ENCODE peak calls at places on chromosomes 7 and 10, in ten cellular contexts. One of them, this sample, is unnamed.

GRCh38 chr10:103580011-103580410 is 86.5 kb downstream of the NEURL1 start:
- DNase-seq in sigmoid colon: no peak
- DNase-seq in SK-N-SH: no peak
- DNase-seq in BE2C: no peak
- DNase-seq in mucosa of descending colon: no peak
- DNase-seq in H7: peak; percentile 86
- DNase-seq in ovary: no peak
- DNase-seq in prostate gland: no peak
- DNase-seq in neural progenitor cell: no peak
- DNase-seq in thoracic aorta: no peak
- DNase-seq in this sample: no peak

GRCh38 chr7:158650821-158651225 is 53.8 kb downstream of the NCAPG2 start:
- DNase-seq in BE2C: no peak
- DNase-seq in ovary: no peak
- DNase-seq in thoracic aorta: no peak
- DNase-seq in sigmoid colon: no peak
- DNase-seq in H7: no peak
- DNase-seq in mucosa of descending colon: no peak
- DNase-seq in neural progenitor cell: no peak
- DNase-seq in SK-N-SH: no peak
- DNase-seq in prostate gland: no peak
- DNase-seq in this sample: no peak

GRCh38 chr7:27423290-27423689 is 180.7 kb downstream of the EVX1 start:
- DNase-seq in mucosa of descending colon: peak; percentile 87
- DNase-seq in prostate gland: peak; percentile 85
- DNase-seq in thoracic aorta: no peak
- DNase-seq in ovary: no peak
- DNase-seq in sigmoid colon: no peak
- DNase-seq in SK-N-SH: no peak
- DNase-seq in neural progenitor cell: no peak
- DNase-seq in BE2C: no peak
- DNase-seq in H7: no peak
- DNase-seq in this sample: no peak

GRCh38 chr10:17265468-17265867 is 37.4 kb downstream of the VIM start:
- DNase-seq in mucosa of descending colon: no peak
- DNase-seq in SK-N-SH: no peak
- DNase-seq in sigmoid colon: no peak
- DNase-seq in ovary: no peak
- DNase-seq in neural progenitor cell: no peak
- DNase-seq in BE2C: no peak
- DNase-seq in H7: no peak
- DNase-seq in thoracic aorta: no peak
- DNase-seq in prostate gland: no peak
- DNase-seq in this sample: no peak

GRCh38 chr10:117462816-117463544 is 79.6 kb upstream of the EMX2 start:
- DNase-seq in thoracic aorta: no peak
- DNase-seq in ovary: no peak
- DNase-seq in H7: no peak
- DNase-seq in neural progenitor cell: no peak
- DNase-seq in SK-N-SH: no peak
- DNase-seq in sigmoid colon: no peak
- DNase-seq in mucosa of descending colon: no peak
- DNase-seq in prostate gland: no peak
- DNase-seq in BE2C: no peak
- DNase-seq in this sample: no peak

GRCh38 chr10:13587367-13587766 is 602 bp downstream of the PRPF18 start:
- DNase-seq in ovary: peak; percentile 41
- DNase-seq in BE2C: peak; percentile 10
- DNase-seq in neural progenitor cell: peak; percentile 6
- DNase-seq in SK-N-SH: peak; percentile 36
- DNase-seq in mucosa of descending colon: no peak
- DNase-seq in sigmoid colon: no peak
- DNase-seq in prostate gland: no peak
- DNase-seq in H7: peak; percentile 43
- DNase-seq in thoracic aorta: no peak
- DNase-seq in this sample: peak; percentile 46

GRCh38 chr10:132309879-132310591 is 2.3 kb upstream of the STK32C start:
- DNase-seq in ovary: peak; percentile 19
- DNase-seq in thoracic aorta: no peak
- DNase-seq in neural progenitor cell: no peak
- DNase-seq in H7: no peak
- DNase-seq in sigmoid colon: peak; percentile 57
- DNase-seq in mucosa of descending colon: no peak
- DNase-seq in SK-N-SH: no peak
- DNase-seq in prostate gland: no peak
- DNase-seq in BE2C: no peak
- DNase-seq in this sample: peak; percentile 7

GRCh38 chr10:109934958-109935793 is 11.9 kb upstream of the XPNPEP1 start:
- DNase-seq in H7: peak; percentile 82
- DNase-seq in ovary: no peak
- DNase-seq in mucosa of descending colon: no peak
- DNase-seq in thoracic aorta: no peak
- DNase-seq in prostate gland: peak; percentile 5
- DNase-seq in sigmoid colon: no peak
- DNase-seq in BE2C: no peak
- DNase-seq in neural progenitor cell: peak; percentile 88
- DNase-seq in SK-N-SH: peak; percentile 15
- DNase-seq in this sample: no peak

GRCh38 chr10:132272061-132272766 is 35.5 kb downstream of the STK32C start:
- DNase-seq in H7: no peak
- DNase-seq in prostate gland: no peak
- DNase-seq in BE2C: no peak
- DNase-seq in ovary: peak; percentile 76
- DNase-seq in thoracic aorta: no peak
- DNase-seq in sigmoid colon: peak; percentile 81
- DNase-seq in neural progenitor cell: no peak
- DNase-seq in SK-N-SH: no peak
- DNase-seq in mucosa of descending colon: peak; percentile 24
- DNase-seq in this sample: no peak

GRCh38 chr10:74988787-74989574 is 122.5 kb upstream of the SAMD8 start:
- DNase-seq in BE2C: no peak
- DNase-seq in thoracic aorta: no peak
- DNase-seq in ovary: no peak
- DNase-seq in mucosa of descending colon: no peak
- DNase-seq in H7: no peak
- DNase-seq in prostate gland: no peak
- DNase-seq in neural progenitor cell: no peak
- DNase-seq in sigmoid colon: no peak
- DNase-seq in SK-N-SH: no peak
- DNase-seq in this sample: no peak

GRCh38 chr7:134613623-134614347 is 32.9 kb upstream of the BPGM start:
- DNase-seq in H7: no peak
- DNase-seq in prostate gland: no peak
- DNase-seq in neural progenitor cell: no peak
- DNase-seq in SK-N-SH: no peak
- DNase-seq in ovary: no peak
- DNase-seq in BE2C: no peak
- DNase-seq in thoracic aorta: no peak
- DNase-seq in sigmoid colon: no peak
- DNase-seq in mucosa of descending colon: no peak
- DNase-seq in this sample: no peak

GRCh38 chr10:31101123-31101522 is 69.5 kb upstream of the ZNF438 start:
- DNase-seq in thoracic aorta: no peak
- DNase-seq in prostate gland: no peak
- DNase-seq in neural progenitor cell: no peak
- DNase-seq in sigmoid colon: no peak
- DNase-seq in SK-N-SH: no peak
- DNase-seq in mucosa of descending colon: no peak
- DNase-seq in H7: no peak
- DNase-seq in ovary: no peak
- DNase-seq in BE2C: no peak
- DNase-seq in this sample: no peak

GRCh38 chr7:136728945-136729344 is 139.5 kb upstream of the CHRM2 start:
- DNase-seq in ovary: no peak
- DNase-seq in thoracic aorta: no peak
- DNase-seq in prostate gland: no peak
- DNase-seq in BE2C: peak; percentile 6
- DNase-seq in neural progenitor cell: no peak
- DNase-seq in mucosa of descending colon: no peak
- DNase-seq in SK-N-SH: no peak
- DNase-seq in H7: no peak
- DNase-seq in sigmoid colon: no peak
- DNase-seq in this sample: no peak

GRCh38 chr10:24333736-24334135 is 124.8 kb downstream of the KIAA1217 start:
- DNase-seq in mucosa of descending colon: no peak
- DNase-seq in SK-N-SH: no peak
- DNase-seq in neural progenitor cell: no peak
- DNase-seq in H7: no peak
- DNase-seq in thoracic aorta: no peak
- DNase-seq in BE2C: no peak
- DNase-seq in sigmoid colon: no peak
- DNase-seq in ovary: no peak
- DNase-seq in prostate gland: no peak
- DNase-seq in this sample: no peak

DNA sequence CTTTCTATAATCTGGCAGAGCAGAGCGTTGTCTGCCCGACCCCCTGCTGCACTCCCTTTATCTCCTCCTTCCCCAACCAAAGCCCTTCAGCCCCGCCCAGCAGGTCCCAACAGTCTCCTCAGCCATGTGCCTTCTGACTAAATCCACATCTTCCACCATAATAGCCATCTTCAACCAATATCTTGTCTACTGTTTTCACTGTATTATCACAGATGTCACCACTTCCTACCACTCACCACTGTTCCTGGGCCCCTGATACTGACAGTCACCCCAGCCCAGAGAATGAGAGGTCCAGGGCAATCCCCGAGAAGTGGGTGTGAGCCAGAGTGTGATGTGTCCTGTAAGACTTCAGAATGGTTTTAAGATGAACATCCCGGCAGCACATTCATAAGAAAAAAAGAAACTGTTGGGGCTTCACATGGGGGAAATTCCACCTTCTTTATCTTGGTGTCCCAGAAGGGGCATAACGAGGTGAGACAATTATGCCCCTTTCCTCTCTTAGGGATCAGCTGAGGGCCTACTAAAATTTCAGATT is 25.3 kb downstream of the CCDC6 start:
- DNase-seq in H7: no peak
- DNase-seq in neural progenitor cell: no peak
- DNase-seq in thoracic aorta: no peak
- DNase-seq in mucosa of descending colon: no peak
- DNase-seq in prostate gland: no peak
- DNase-seq in ovary: no peak
- DNase-seq in sigmoid colon: no peak
- DNase-seq in SK-N-SH: no peak
- DNase-seq in BE2C: no peak
- DNase-seq in this sample: no peak
- H3K36me3 ChIP-seq in H7: no peaks in the 10 kb centered on the region
- H3K36me3 ChIP-seq in neural progenitor cell: peaks cover 4% of the 10 kb centered on the region
- H3K36me3 ChIP-seq in thoracic aorta: no peaks in the 10 kb centered on the region
- H3K36me3 ChIP-seq in mucosa of descending colon: no peaks in the 10 kb centered on the region
- H3K36me3 ChIP-seq in prostate gland: no peaks in the 10 kb centered on the region
- H3K36me3 ChIP-seq in ovary: no peaks in the 10 kb centered on the region
- H3K36me3 ChIP-seq in sigmoid colon: no peaks in the 10 kb centered on the region
- H3K36me3 ChIP-seq in SK-N-SH: no peaks in the 10 kb centered on the region
- H3K36me3 ChIP-seq in BE2C: no peaks in the 10 kb centered on the region
- H3K36me3 ChIP-seq in this sample: no peaks in the 10 kb centered on the region

GRCh38 chr7:130894146-130895005 is 160.4 kb upstream of the KLF14 start:
- DNase-seq in H7: peak; percentile 51
- DNase-seq in thoracic aorta: no peak
- DNase-seq in prostate gland: no peak
- DNase-seq in SK-N-SH: no peak
- DNase-seq in ovary: peak; percentile 85
- DNase-seq in neural progenitor cell: no peak
- DNase-seq in mucosa of descending colon: no peak
- DNase-seq in sigmoid colon: peak; percentile 78
- DNase-seq in BE2C: no peak
- DNase-seq in this sample: peak; percentile 72
- H3K36me3 ChIP-seq in H7: no peaks in the 10 kb centered on the region
- H3K36me3 ChIP-seq in thoracic aorta: peaks cover 17% of the 10 kb centered on the region
- H3K36me3 ChIP-seq in prostate gland: peaks cover 10% of the 10 kb centered on the region
- H3K36me3 ChIP-seq in SK-N-SH: peaks cover 60% of the 10 kb centered on the region
- H3K36me3 ChIP-seq in ovary: no peaks in the 10 kb centered on the region
- H3K36me3 ChIP-seq in neural progenitor cell: no peaks in the 10 kb centered on the region
- H3K36me3 ChIP-seq in mucosa of descending colon: peaks cover 4% of the 10 kb centered on the region
- H3K36me3 ChIP-seq in sigmoid colon: no peaks in the 10 kb centered on the region
- H3K36me3 ChIP-seq in BE2C: no peaks in the 10 kb centered on the region
- H3K36me3 ChIP-seq in this sample: no peaks in the 10 kb centered on the region

DNA sequence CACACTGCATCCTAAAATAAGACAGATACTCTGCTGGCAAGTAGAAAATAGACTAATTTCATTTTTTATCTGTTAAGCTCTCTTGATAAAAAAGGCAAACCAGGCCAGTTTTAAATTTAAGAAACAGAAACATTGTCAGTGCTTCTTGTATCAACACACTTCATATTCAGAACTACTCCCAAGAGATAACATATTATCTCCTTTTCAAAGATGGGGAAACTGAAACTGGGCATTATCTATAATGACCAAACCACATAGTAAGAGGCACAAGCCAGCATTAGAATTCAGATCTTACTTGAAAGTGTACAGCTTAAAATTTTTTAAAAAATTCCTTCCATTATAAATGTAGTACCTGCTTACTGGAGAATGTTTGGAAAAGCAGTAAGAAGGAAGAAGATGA is 14.7 kb downstream of the SRI start:
- DNase-seq in thoracic aorta: no peak
- DNase-seq in SK-N-SH: no peak
- DNase-seq in ovary: no peak
- DNase-seq in H7: no peak
- DNase-seq in neural progenitor cell: no peak
- DNase-seq in sigmoid colon: no peak
- DNase-seq in prostate gland: no peak
- DNase-seq in BE2C: no peak
- DNase-seq in mucosa of descending colon: no peak
- DNase-seq in this sample: no peak
- H3K36me3 ChIP-seq in thoracic aorta: peaks cover 45% of the 10 kb centered on the region
- H3K36me3 ChIP-seq in SK-N-SH: peaks cover 84% of the 10 kb centered on the region
- H3K36me3 ChIP-seq in ovary: no peaks in the 10 kb centered on the region
- H3K36me3 ChIP-seq in H7: peaks cover 14% of the 10 kb centered on the region
- H3K36me3 ChIP-seq in neural progenitor cell: peaks cover 19% of the 10 kb centered on the region
- H3K36me3 ChIP-seq in sigmoid colon: peaks cover 7% of the 10 kb centered on the region
- H3K36me3 ChIP-seq in prostate gland: no peaks in the 10 kb centered on the region
- H3K36me3 ChIP-seq in BE2C: peaks cover 34% of the 10 kb centered on the region
- H3K36me3 ChIP-seq in mucosa of descending colon: no peaks in the 10 kb centered on the region
- H3K36me3 ChIP-seq in this sample: peaks cover 46% of the 10 kb centered on the region

DNA sequence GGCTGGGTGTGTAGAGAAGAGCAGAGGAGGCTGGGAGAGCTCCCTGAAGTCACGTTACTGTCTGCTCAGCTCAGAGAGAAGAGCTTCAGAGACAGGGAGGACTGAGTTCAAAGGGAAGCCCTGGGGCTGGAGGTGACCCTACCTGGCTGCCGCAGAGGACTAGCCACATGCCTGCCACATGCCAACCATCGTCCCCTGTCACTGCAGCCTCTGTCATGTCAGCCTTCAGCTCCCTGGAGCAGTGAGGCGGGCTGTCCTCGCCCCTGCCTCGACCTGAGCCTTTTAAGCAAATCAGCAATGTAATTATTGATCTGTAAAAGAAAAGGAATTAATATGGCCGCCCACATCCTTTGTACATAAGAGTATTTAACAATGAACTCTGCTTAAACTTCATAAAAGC is 89.3 kb upstream of the RET start:
- DNase-seq in neural progenitor cell: no peak
- DNase-seq in sigmoid colon: peak; percentile 47
- DNase-seq in prostate gland: no peak
- DNase-seq in ovary: peak; percentile 6
- DNase-seq in SK-N-SH: no peak
- DNase-seq in thoracic aorta: no peak
- DNase-seq in H7: peak; percentile 22
- DNase-seq in mucosa of descending colon: no peak
- DNase-seq in BE2C: no peak
- DNase-seq in this sample: no peak
- H3K36me3 ChIP-seq in neural progenitor cell: no peaks in the 10 kb centered on the region
- H3K36me3 ChIP-seq in sigmoid colon: no peaks in the 10 kb centered on the region
- H3K36me3 ChIP-seq in prostate gland: no peaks in the 10 kb centered on the region
- H3K36me3 ChIP-seq in ovary: no peaks in the 10 kb centered on the region
- H3K36me3 ChIP-seq in SK-N-SH: no peaks in the 10 kb centered on the region
- H3K36me3 ChIP-seq in thoracic aorta: no peaks in the 10 kb centered on the region
- H3K36me3 ChIP-seq in H7: no peaks in the 10 kb centered on the region
- H3K36me3 ChIP-seq in mucosa of descending colon: no peaks in the 10 kb centered on the region
- H3K36me3 ChIP-seq in BE2C: no peaks in the 10 kb centered on the region
- H3K36me3 ChIP-seq in this sample: no peaks in the 10 kb centered on the region

This sample was measured in pancreas.